ENCODE peak calls at places on chromosome 3, in seven cellular contexts. Y is AG04450, A is kidney epithelial cell, G is breast epithelium, H is astrocyte, S is HFF-Myc, V is thoracic aorta. F is an unnamed sample.

GRCh38 chr3:98188553-98188952 is 22.1 kb downstream of the OR5H15 start:
- DNase-seq in A (no peak), S (no peak), Y (no peak), G (no peak), H (no peak), V (no peak), F (no peak)

GRCh38 chr3:52364322-52364721 is 48.2 kb downstream of the DNAH1 start:
- DNase-seq in V (no peak), S (no peak), G (no peak), Y (no peak), A (no peak), H (no peak), F (no peak)

GRCh38 chr3:69364354-69364753 is 21.5 kb downstream of the FRMD4B start:
- DNase-seq in V (no peak), A (no peak), S (no peak), H (no peak), Y (no peak), G (no peak), F (peak; percentile 84)

GRCh38 chr3:44078863-44079262 is 162.8 kb upstream of the TOPAZ1 start:
- DNase-seq in S (no peak), Y (no peak), V (no peak), H (no peak), A (no peak), G (no peak), F (no peak)

GRCh38 chr3:119611664-119612063 is 14.0 kb downstream of the PLA1A start:
- DNase-seq in Y (no peak), V (no peak), G (no peak), S (no peak), A (no peak), H (no peak), F (no peak)

GRCh38 chr3:98710008-98710672 is 53.0 kb upstream of the ST3GAL6 start:
- DNase-seq in S (no peak), V (no peak), A (no peak), Y (no peak), G (no peak), H (no peak), F (no peak)

GRCh38 chr3:72829701-72830100 is 18.5 kb downstream of the SHQ1 start:
- DNase-seq in G (no peak), Y (no peak), H (peak; percentile 28), V (no peak), S (no peak), A (no peak), F (no peak)

GRCh38 chr3:106428565-106428994 is 559.8 kb upstream of the CBLB start:
- DNase-seq in V (no peak), Y (peak; percentile 92), H (peak; percentile 100), A (peak; percentile 99), S (peak; percentile 89), G (no peak), F (peak; percentile 94)

GRCh38 chr3:106403746-106404145 is 534.9 kb upstream of the CBLB start:
- DNase-seq in G (no peak), Y (no peak), H (no peak), S (no peak), V (no peak), A (no peak), F (no peak)

GRCh38 chr3:31157893-31158620 is 263.6 kb upstream of the GADL1 start:
- DNase-seq in H (peak; percentile 41), A (no peak), G (no peak), V (no peak), Y (no peak), S (no peak), F (no peak)

GRCh38 chr3:197746801-197747237 is 2.9 kb upstream of the FYTTD1 start:
- DNase-seq in S (no peak), G (no peak), A (no peak), Y (no peak), V (no peak), H (no peak), F (no peak)

GRCh38 chr3:11638669-11639402 is 4.9 kb downstream of the VGLL4 start:
- DNase-seq in Y (no peak), A (no peak), S (no peak), G (peak; percentile 64), H (no peak), V (no peak), F (peak; percentile 35)

GRCh38 chr3:72145506-72146380 is 360.8 kb upstream of the PROK2 start:
- DNase-seq in S (no peak), G (no peak), Y (no peak), V (no peak), A (no peak), H (peak; percentile 84), F (peak; percentile 84)

GRCh38 chr3:12484983-12485327 is 675 bp downstream of the TSEN2 start:
- DNase-seq in G (no peak), S (no peak), V (no peak), H (no peak), Y (no peak), A (no peak), F (no peak)

GRCh38 chr3:149534671-149535394 is 60.3 kb downstream of the TM4SF4 start:
- DNase-seq in A (no peak), S (no peak), V (no peak), H (peak; percentile 89), Y (no peak), G (peak; percentile 53), F (no peak)

GRCh38 chr3:50341996-50342732 is 1.5 kb upstream of the RASSF1 start:
- DNase-seq in Y (no peak), V (no peak), S (no peak), H (no peak), A (no peak), G (no peak), F (no peak)

GRCh38 chr3:46527239-46527638 is 29.5 kb downstream of the RTP3 start:
- DNase-seq in A (no peak), H (no peak), V (no peak), Y (no peak), G (no peak), S (no peak), F (no peak)

DNA sequence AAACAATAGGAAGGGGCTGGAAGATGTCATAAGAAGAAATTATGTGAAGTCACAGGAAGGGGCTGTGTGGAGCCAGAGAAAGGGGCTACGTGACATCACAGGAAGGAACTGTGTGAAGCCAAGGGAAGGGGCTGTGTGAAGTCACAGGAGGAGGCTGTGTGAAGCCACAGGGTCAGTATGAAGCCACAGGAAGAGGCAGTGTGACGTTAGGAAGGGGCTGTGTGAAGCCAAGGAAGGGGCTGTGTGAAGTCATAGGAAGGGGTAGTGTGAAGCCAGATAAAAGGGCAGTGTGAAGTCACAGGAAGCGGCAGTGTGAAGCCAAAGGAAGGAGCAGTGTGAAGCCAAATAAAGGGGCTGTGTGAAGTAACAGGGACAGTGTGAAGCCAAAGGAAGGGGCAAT is 32.5 kb downstream of the GASK1A start:
- DNase-seq in G (no peak), V (no peak), Y (no peak), H (no peak), S (no peak), A (no peak), F (no peak)
- TF ChIP-seq CTCF in G (no peak), V (no peak), Y (no peak), H (no peak), S (no peak), A (no peak), F (no peak)

GRCh38 chr3:113948015-113948917 is 453 bp downstream of the ZDHHC23 start:
- DNase-seq in Y (no peak), G (no peak), V (no peak), S (no peak), H (no peak), A (no peak), F (peak; percentile 6)

GRCh38 chr3:113947372-113948014 is at the start of gene ZDHHC23:
- DNase-seq in Y (no peak), G (peak; percentile 30), A (no peak), H (peak; percentile 38), V (no peak), S (peak; percentile 11), F (peak; percentile 84)

GRCh38 chr3:113946831-113947230 is 982 bp upstream of the ZDHHC23 start:
- DNase-seq in A (no peak), S (no peak), H (no peak), V (no peak), G (no peak), Y (no peak), F (no peak)
- H3K4me3 ChIP-seq in A (peak overlapping the region; percentile 64), S (peak overlapping the region; percentile 63), H (peak overlapping the region; percentile 89), V (peak overlapping the region; percentile 86), G (peak overlapping the region; percentile 75), Y (no peak overlapping the region), F (peak overlapping the region; percentile 62)

DNA sequence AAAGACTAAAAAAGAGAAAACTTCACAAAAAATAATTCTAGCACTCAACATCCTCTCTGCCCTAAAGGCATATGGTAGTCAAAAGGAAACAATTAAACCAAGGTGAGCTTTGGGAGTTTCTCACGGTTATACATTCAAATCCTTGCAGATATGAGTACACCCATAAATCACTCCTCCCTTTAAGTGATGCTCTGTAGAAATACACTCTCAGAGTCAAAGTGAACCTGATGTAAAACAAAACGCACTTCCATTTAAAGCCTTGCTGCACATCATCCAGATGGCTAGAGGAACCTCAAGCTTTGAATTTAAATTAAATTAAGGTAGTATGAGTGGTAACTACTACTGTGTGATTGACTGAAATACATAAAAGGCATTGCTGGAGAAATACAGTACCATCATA is 36.0 kb upstream of the AADAC start:
- DNase-seq in V (no peak), Y (no peak), A (no peak), S (no peak), H (no peak), G (no peak), F (no peak)
- TF ChIP-seq CTCF in V (no peak), Y (no peak), A (no peak), S (no peak), H (no peak), G (no peak), F (no peak)

DNA sequence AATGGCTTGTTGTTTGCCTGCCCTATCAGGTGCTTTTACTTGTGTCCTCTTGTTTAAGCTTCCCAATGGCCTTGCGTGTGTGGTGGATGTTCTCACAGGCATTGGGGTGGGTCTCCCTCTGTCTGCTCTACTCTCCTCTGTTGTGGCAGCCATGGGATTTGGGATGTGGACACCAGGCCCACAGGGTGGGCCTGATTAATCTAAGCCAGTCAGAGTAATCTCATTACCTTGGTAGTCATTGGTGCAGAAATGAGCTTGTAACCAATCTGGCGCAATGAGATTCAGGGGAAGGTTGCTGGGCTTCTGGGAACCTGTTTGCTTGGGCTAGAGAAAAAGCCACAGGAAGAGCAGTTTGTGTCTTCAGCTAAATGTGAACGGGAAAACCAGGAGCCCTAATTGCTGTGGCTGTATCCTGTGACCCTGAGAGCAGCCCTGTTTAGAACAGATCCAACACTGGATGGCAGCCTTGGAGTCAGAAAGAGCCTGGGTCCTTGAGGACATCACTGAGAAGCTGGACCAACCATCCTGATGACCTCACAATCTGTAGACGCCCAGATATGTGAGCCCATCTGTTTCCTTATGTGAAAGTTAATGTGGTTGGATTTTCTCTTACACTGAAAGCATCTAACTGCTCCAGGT is 157.3 kb upstream of the UBE2E1 start:
- DNase-seq in V (no peak), H (no peak), A (no peak), G (no peak), S (no peak), Y (no peak), F (peak; percentile 68)
- H3K4me3 ChIP-seq in V (no peak overlapping the region), H (no peak overlapping the region), A (no peak overlapping the region), G (no peak overlapping the region), S (no peak overlapping the region), Y (no peak overlapping the region), F (no peak overlapping the region)

DNA sequence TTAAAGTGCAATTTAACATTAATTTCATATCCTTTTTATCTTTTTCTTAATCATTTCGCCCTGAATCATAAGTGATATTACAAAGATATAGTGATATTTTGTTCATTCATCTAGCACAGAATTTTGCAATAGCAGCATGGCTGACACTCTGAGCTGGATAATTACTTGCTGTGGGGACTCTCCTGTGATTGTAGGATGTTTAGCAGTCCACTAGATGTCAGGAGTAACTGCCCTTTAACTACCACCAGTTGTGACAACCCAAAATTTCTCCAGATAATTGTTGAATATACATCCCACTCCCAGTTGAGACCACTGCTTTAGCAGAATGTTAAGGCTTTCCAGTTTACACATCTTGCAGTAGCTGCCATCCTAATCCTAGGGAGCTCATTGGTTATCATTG is 196.8 kb upstream of the MBNL1 start:
- DNase-seq in H (peak; percentile 42), V (no peak), Y (peak; percentile 21), S (no peak), G (no peak), A (no peak), F (peak; percentile 39)
- TF ChIP-seq CTCF in H (peak; percentile 60), V (peak; percentile 42), Y (peak; percentile 61), S (peak; percentile 38), G (no peak), A (peak; percentile 44), F (peak; percentile 50)